ENCODE peak calls at places on chromosomes 11 and 22, in four cellular contexts. W, P, C and G are unnamed samples.

GRCh38 chr11:67357831-67358555 is 4.6 kb upstream of the POLD4 start:
- DNase-seq in W (no peak), P (no peak), C (no peak), G (peak)

GRCh38 chr22:31087744-31088215 is 6.7 kb downstream of the SMTN start:
- DNase-seq in W (no peak), P (no peak), C (no peak), G (no peak)

GRCh38 chr11:103888541-103888951 is 147.9 kb upstream of the DDI1 start:
- DNase-seq in W (no peak), P (no peak), C (no peak), G (no peak)

GRCh38 chr11:36431429-36432092 is 78.5 kb downstream of the TRAF6 start:
- DNase-seq in W (no peak), P (no peak), C (no peak), G (peak)

GRCh38 chr11:112564228-112564955 is 303.7 kb upstream of the PLET1 start:
- DNase-seq in W (no peak), P (no peak), C (no peak), G (no peak)

GRCh38 chr11:134131628-134132244 is 62.9 kb downstream of the JAM3 start:
- DNase-seq in W (no peak), P (no peak), C (no peak), G (no peak)

GRCh38 chr11:14423633-14424032 is 64.7 kb upstream of the RRAS2 start:
- DNase-seq in W (no peak), P (no peak), C (no peak), G (no peak)

GRCh38 chr11:2673250-2673610 is 26.6 kb downstream of the KCNQ1OT1 start:
- DNase-seq in W (no peak), P (no peak), C (no peak), G (no peak)

GRCh38 chr11:61021661-61022212 is 50.3 kb downstream of the CD6 start:
- DNase-seq in W (no peak), P (no peak), C (no peak), G (no peak)

GRCh38 chr22:30427871-30428270 is 2.3 kb downstream of the MTFP1 start:
- DNase-seq in W (no peak), P (no peak), C (no peak), G (no peak)

GRCh38 chr11:125305346-125305745 is 140.8 kb downstream of the PKNOX2 start:
- DNase-seq in W (no peak), P (no peak), C (no peak), G (no peak)

GRCh38 chr22:50670513-50670912 is 2.1 kb upstream of the SHANK3 start:
- DNase-seq in W (no peak), P (no peak), C (no peak), G (no peak)

GRCh38 chr11:47186076-47186936 is at the start of gene PACSIN3:
- DNase-seq in W (peak), P (no peak), C (no peak), G (peak)

GRCh38 chr11:41040474-41040873 is 419.0 kb downstream of the LRRC4C start:
- DNase-seq in W (no peak), P (no peak), C (no peak), G (no peak)

DNA sequence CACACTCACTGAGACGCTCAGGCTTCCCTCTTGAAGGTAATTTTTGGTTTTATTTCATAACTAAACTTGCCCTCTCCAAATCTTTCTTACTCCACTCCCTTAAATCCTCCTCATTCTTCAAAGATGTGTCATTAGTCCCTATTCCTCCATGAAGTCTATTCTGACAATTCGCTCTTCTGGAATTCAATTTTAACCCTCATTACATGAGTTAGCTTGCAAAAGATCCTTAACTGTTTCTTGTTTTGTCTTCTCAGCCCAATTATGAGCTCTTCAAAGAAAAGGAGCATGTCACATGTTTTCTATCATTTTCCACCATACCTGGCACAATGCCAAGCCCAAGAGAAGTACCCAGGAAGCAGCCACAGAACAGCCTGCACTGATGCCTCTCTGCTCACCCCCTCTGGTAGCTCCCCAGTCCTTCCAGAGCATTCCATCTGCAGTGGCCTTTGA is 13.0 kb downstream of the GALNT18 start:
- DNase-seq in W (no peak), P (no peak), C (no peak), G (no peak)
- TF ChIP-seq SPI1 in W (no peak), P (no peak), C (no peak), G (no peak)

GRCh38 chr11:101474666-101475065 is 109.1 kb downstream of the TRPC6 start:
- DNase-seq in W (no peak), P (no peak), C (no peak), G (no peak)

GRCh38 chr11:101475699-101476098 is 108.1 kb downstream of the TRPC6 start:
- DNase-seq in W (no peak), P (no peak), C (no peak), G (no peak)

GRCh38 chr11:101470414-101470813 is 113.4 kb downstream of the TRPC6 start:
- DNase-seq in W (no peak), P (no peak), C (no peak), G (no peak)

GRCh38 chr11:101466352-101466751 is 117.5 kb downstream of the TRPC6 start:
- DNase-seq in W (no peak), P (no peak), C (no peak), G (no peak)

GRCh38 chr11:101470881-101471535 is 112.8 kb downstream of the TRPC6 start:
- DNase-seq in W (no peak), P (no peak), C (no peak), G (no peak)
- TF ChIP-seq SPI1 in W (no peak), P (no peak), C (no peak), G (no peak)

DNA sequence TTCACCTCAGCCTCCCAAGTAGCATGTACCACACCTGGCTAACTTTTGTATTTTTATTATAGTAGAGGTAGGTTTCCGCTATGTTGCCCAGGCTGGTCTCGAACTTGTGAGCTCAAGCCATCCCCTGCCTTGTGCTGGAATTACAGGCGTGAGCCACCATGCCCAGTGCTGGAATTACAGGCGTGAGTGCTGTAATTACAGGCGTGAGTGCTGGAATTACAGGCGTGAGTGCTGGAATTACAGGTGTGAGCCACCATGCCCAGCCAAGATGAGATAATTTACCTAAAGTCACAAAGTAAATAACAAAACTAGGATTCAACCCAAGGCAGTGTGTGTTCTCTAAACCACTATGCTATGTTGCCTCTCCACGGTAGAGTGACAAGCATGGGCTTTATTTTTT is 3.6 kb upstream of the UBXN1 start:
- DNase-seq in W (no peak), P (no peak), C (no peak), G (no peak)
- TF ChIP-seq SPI1 in W (no peak), P (no peak), C (no peak), G (no peak)

GRCh38 chr11:6253196-6253595 is 6.4 kb upstream of the CCKBR start:
- DNase-seq in W (no peak), P (no peak), C (no peak), G (no peak)

GRCh38 chr11:6248248-6248647 is 9.4 kb downstream of the CNGA4 start:
- DNase-seq in W (no peak), P (no peak), C (no peak), G (no peak)

GRCh38 chr11:6251120-6251733 is 8.4 kb upstream of the CCKBR start:
- DNase-seq in W (peak), P (peak), C (no peak), G (peak)

GRCh38 chr11:6249822-6250555 is 9.6 kb upstream of the CCKBR start:
- DNase-seq in W (no peak), P (peak), C (no peak), G (peak)

GRCh38 chr11:6251990-6252473 is 7.6 kb upstream of the CCKBR start:
- DNase-seq in W (no peak), P (no peak), C (no peak), G (peak)
- TF ChIP-seq SPI1 in W (no peak), P (no peak), C (no peak), G (no peak)